ENCODE peak calls at places on chromosomes 2 and 18, in eight cellular contexts. X is cardiac muscle cell; M is pancreas; E is mucosa of descending colon; N is Caco-2; Q is left ventricle myocardium inferior; K is CD8-positive, alpha-beta T cell; W is H9. P is an unnamed sample.

GRCh38 chr2:117956036-117956791 is 57.7 kb downstream of the CCDC93 start:
- DNase-seq in X (no peak), M (no peak), E (no peak), N (no peak), Q (no peak), K (no peak), W (no peak), P (no peak)

GRCh38 chr2:17084882-17085281 is 419.2 kb upstream of the CYRIA start:
- DNase-seq in X (no peak), M (no peak), E (no peak), N (no peak), Q (no peak), K (no peak), W (no peak), P (no peak)

GRCh38 chr2:160652236-160652635 is 158.6 kb upstream of the RBMS1 start:
- DNase-seq in X (no peak), M (no peak), E (peak; percentile 41), N (no peak), Q (peak; percentile 19), K (peak; percentile 52), W (no peak), P (no peak)

GRCh38 chr2:138414014-138414413 is 87.6 kb upstream of the SPOPL start:
- DNase-seq in X (no peak), M (no peak), E (no peak), N (no peak), Q (no peak), K (no peak), W (no peak), P (no peak)

GRCh38 chr18:22069916-22070315 is 99.5 kb upstream of the GATA6 start:
- DNase-seq in X (no peak), M (peak; percentile 62), E (no peak), N (no peak), Q (no peak), K (no peak), W (no peak), P (no peak)

GRCh38 chr2:61432990-61433389 is 37.9 kb downstream of the USP34 start:
- DNase-seq in X (no peak), M (no peak), E (peak; percentile 55), N (peak; percentile 66), Q (no peak), K (no peak), W (no peak), P (no peak)

GRCh38 chr2:216308532-216308931 is 63.8 kb downstream of the MARCHF4 start:
- DNase-seq in X (no peak), M (no peak), E (no peak), N (no peak), Q (no peak), K (no peak), W (no peak), P (no peak)

GRCh38 chr2:196274387-196274809 is 103.0 kb upstream of the STK17B start:
- DNase-seq in X (peak; percentile 35), M (no peak), E (peak; percentile 42), N (peak; percentile 64), Q (no peak), K (no peak), W (no peak), P (no peak)

GRCh38 chr2:205700331-205701132 is 18.2 kb downstream of the NRP2 start:
- DNase-seq in X (no peak), M (no peak), E (no peak), N (peak; percentile 57), Q (no peak), K (no peak), W (peak; percentile 67), P (peak; percentile 88)

GRCh38 chr2:109195193-109196045 is 66.4 kb downstream of the SH3RF3 start:
- DNase-seq in X (peak; percentile 11), M (no peak), E (no peak), N (no peak), Q (peak; percentile 47), K (no peak), W (peak; percentile 22), P (no peak)

GRCh38 chr2:230048010-230048671 is 20.6 kb downstream of the SLC16A14 start:
- DNase-seq in X (no peak), M (no peak), E (no peak), N (no peak), Q (no peak), K (no peak), W (no peak), P (no peak)

GRCh38 chr2:109549016-109549595 is 64.7 kb downstream of the SEPTIN10 start:
- DNase-seq in X (no peak), M (no peak), E (no peak), N (no peak), Q (no peak), K (no peak), W (no peak), P (no peak)

GRCh38 chr2:25228848-25229674 is 60.7 kb upstream of the POMC start:
- DNase-seq in X (peak; percentile 87), M (peak; percentile 64), E (peak; percentile 69), N (peak; percentile 85), Q (peak; percentile 72), K (no peak), W (peak; percentile 91), P (peak; percentile 95)

GRCh38 chr2:55618025-55618648 is 715 bp upstream of the PPP4R3B start:
- DNase-seq in X (peak; percentile 26), M (no peak), E (peak; percentile 43), N (no peak), Q (no peak), K (no peak), W (no peak), P (no peak)

GRCh38 chr2:223122706-223123265 is 70.8 kb downstream of the KCNE4 start:
- DNase-seq in X (no peak), M (no peak), E (no peak), N (no peak), Q (no peak), K (no peak), W (no peak), P (no peak)

GRCh38 chr18:48672671-48673340 is 134.0 kb downstream of the CTIF start:
- DNase-seq in X (no peak), M (no peak), E (no peak), N (no peak), Q (no peak), K (no peak), W (no peak), P (no peak)
- H3K4me1 ChIP-seq in X (peaks cover 5% of the 10 kb centered on the region), M (no peaks in the 10 kb centered on the region), E (peaks cover 6% of the 10 kb centered on the region), N (peaks cover 4% of the 10 kb centered on the region), Q (peaks cover 46% of the 10 kb centered on the region), K (peaks cover 4% of the 10 kb centered on the region), W (no peaks in the 10 kb centered on the region), P (no peaks in the 10 kb centered on the region)

DNA sequence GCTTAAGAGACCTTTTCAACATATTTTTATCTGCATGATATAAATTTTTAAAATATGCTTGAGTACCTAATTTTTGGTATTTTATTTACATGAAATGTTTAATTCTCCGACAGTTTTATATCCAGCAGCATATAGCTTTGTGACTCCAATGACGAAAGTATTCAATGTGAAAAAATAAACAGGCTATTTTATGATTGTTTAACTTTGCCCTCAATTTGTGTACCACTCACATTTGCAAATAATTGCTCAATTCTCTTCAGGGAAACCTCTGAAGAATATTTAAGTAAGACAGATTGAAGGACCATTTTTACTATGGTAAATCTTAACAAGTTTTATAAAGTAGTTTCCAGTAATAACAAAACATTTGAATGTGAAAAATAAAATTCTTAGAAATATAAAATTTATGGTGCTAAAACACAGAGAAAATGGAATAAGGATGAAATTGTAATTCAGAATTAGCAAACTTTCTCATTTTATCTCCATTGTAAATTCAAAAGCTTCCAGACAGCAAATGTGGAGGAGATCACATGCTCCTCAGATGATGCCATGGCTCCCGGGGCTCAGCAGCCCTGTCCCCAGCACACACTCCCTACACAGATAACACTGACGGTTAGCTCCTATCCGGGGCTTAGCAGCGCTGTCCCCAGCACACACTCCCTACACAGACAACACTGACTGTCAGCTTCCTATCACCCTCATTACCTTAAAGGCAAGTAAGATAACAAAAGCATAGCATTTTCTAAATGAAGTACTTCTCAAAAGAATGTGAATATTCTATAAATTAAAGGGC is 39.7 kb downstream of the SH3YL1 start:
- DNase-seq in X (no peak), M (no peak), E (no peak), N (no peak), Q (no peak), K (no peak), W (no peak), P (no peak)
- H3K4me1 ChIP-seq in X (no peaks in the 10 kb centered on the region), M (no peaks in the 10 kb centered on the region), E (no peaks in the 10 kb centered on the region), N (peaks cover 8% of the 10 kb centered on the region), Q (no peaks in the 10 kb centered on the region), K (no peaks in the 10 kb centered on the region), W (no peaks in the 10 kb centered on the region), P (no peaks in the 10 kb centered on the region)

GRCh38 chr2:37637985-37638384 is 33.5 kb downstream of the CDC42EP3 start:
- DNase-seq in X (no peak), M (no peak), E (no peak), N (no peak), Q (no peak), K (no peak), W (no peak), P (no peak)
- H3K4me1 ChIP-seq in X (no peaks in the 10 kb centered on the region), M (no peaks in the 10 kb centered on the region), E (no peaks in the 10 kb centered on the region), N (no peaks in the 10 kb centered on the region), Q (peaks cover 40% of the 10 kb centered on the region), K (peaks cover 46% of the 10 kb centered on the region), W (no peaks in the 10 kb centered on the region), P (peaks cover 3% of the 10 kb centered on the region)

DNA sequence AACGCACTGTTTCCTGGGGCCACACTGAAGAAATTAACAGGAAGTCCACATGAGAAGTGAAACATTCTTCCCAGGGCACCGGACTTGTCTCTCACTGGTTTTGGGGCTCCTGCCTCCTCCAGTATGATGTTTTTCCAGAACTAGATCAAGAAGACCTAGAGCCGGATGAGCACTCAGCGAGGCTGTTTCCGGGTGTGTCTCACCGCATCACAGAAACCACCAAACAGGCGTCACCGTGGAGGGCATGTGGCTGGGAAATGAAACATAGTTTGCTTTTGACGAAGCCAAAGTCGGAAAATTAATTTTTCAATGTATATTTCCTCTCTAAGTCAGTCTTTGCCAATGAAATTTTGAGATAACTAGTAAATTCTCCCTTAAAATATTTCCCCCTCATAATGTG is 314.0 kb upstream of the SALL3 start:
- DNase-seq in X (no peak), M (no peak), E (no peak), N (no peak), Q (no peak), K (no peak), W (no peak), P (no peak)
- H3K4me1 ChIP-seq in X (no peaks in the 10 kb centered on the region), M (no peaks in the 10 kb centered on the region), E (no peaks in the 10 kb centered on the region), N (no peaks in the 10 kb centered on the region), Q (no peaks in the 10 kb centered on the region), K (no peaks in the 10 kb centered on the region), W (no peaks in the 10 kb centered on the region), P (no peaks in the 10 kb centered on the region)

GRCh38 chr2:9308186-9308955 is 101.8 kb downstream of the ASAP2 start:
- DNase-seq in X (no peak), M (no peak), E (no peak), N (peak; percentile 2), Q (no peak), K (no peak), W (no peak), P (no peak)
- H3K4me1 ChIP-seq in X (peaks cover 8% of the 10 kb centered on the region), M (peaks cover 4% of the 10 kb centered on the region), E (peaks cover 14% of the 10 kb centered on the region), N (peaks cover 16% of the 10 kb centered on the region), Q (peaks cover 65% of the 10 kb centered on the region), K (no peaks in the 10 kb centered on the region), W (no peaks in the 10 kb centered on the region), P (no peaks in the 10 kb centered on the region)

DNA sequence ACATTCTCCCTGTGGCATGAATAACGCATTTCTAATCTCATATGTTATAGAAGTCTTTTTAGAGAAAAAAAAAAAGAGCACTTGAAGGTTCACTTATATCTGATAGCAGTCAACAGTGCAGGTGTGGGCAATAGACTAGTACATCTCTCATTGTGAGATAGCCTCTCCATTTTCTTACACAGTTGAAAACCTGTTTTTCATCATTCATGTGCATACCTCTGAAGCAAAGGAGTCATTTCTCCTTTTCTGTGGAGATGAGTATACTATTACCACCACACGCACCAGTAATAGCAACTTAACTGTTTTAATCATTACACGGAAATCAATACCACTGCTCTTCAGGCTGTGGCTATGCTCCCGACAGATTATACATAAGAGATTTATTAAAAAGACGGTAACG is 1653.3 kb upstream of the TMEFF2 start:
- DNase-seq in X (no peak), M (no peak), E (no peak), N (no peak), Q (no peak), K (no peak), W (no peak), P (no peak)
- H3K4me1 ChIP-seq in X (no peaks in the 10 kb centered on the region), M (no peaks in the 10 kb centered on the region), E (no peaks in the 10 kb centered on the region), N (no peaks in the 10 kb centered on the region), Q (no peaks in the 10 kb centered on the region), K (no peaks in the 10 kb centered on the region), W (no peaks in the 10 kb centered on the region), P (no peaks in the 10 kb centered on the region)